ENCODE peak calls at places on chromosomes 5 and 9, in nine cellular contexts. G, B, V, U, C, D, Z, I and X are unnamed samples. For H3K27me3, the result is how much of the 10 kb centered on the place peaks cover.

GRCh38 chr5:68534131-68534940 is 318.8 kb downstream of the PIK3R1 start:
- DNase-seq in G (no peak), B (no peak), V (peak), U (no peak), C (peak), D (no peak), Z (no peak), I (peak), X (peak)

GRCh38 chr5:96408276-96408777 is 24.7 kb downstream of the PCSK1 start:
- DNase-seq in G (no peak), B (no peak), V (no peak), U (no peak), C (no peak), D (no peak), Z (no peak), I (no peak), X (no peak)

GRCh38 chr5:153629027-153629426 is 138.6 kb downstream of the GRIA1 start:
- DNase-seq in G (no peak), B (no peak), V (peak), U (no peak), C (no peak), D (no peak), Z (peak), I (peak), X (peak)

GRCh38 chr5:151196556-151197290 is 27.2 kb downstream of the CCDC69 start:
- DNase-seq in G (no peak), B (no peak), V (no peak), U (no peak), C (no peak), D (no peak), Z (no peak), I (no peak), X (no peak)

GRCh38 chr9:118439446-118439845 is 735.2 kb downstream of the TLR4 start:
- DNase-seq in G (no peak), B (no peak), V (no peak), U (no peak), C (no peak), D (no peak), Z (no peak), I (peak), X (no peak)

GRCh38 chr9:75979362-75979761 is 88.9 kb downstream of the PCSK5 start:
- DNase-seq in G (no peak), B (no peak), V (no peak), U (no peak), C (peak), D (no peak), Z (no peak), I (no peak), X (no peak)

GRCh38 chr5:151128817-151129216 is 28.8 kb downstream of the ANXA6 start:
- DNase-seq in G (no peak), B (no peak), V (no peak), U (no peak), C (no peak), D (no peak), Z (no peak), I (no peak), X (no peak)

GRCh38 chr5:83516361-83516760 is 44.8 kb downstream of the VCAN start:
- DNase-seq in G (no peak), B (no peak), V (no peak), U (no peak), C (no peak), D (no peak), Z (no peak), I (no peak), X (no peak)

GRCh38 chr5:141640698-141641097 is 3.9 kb downstream of the RELL2 start:
- DNase-seq in G (no peak), B (no peak), V (no peak), U (no peak), C (no peak), D (no peak), Z (no peak), I (no peak), X (no peak)

GRCh38 chr5:96716716-96717115 is 54.5 kb downstream of the CAST start:
- DNase-seq in G (no peak), B (no peak), V (no peak), U (no peak), C (no peak), D (no peak), Z (no peak), I (no peak), X (no peak)

GRCh38 chr9:98995059-98995665 is 51.5 kb downstream of the COL15A1 start:
- DNase-seq in G (no peak), B (no peak), V (peak), U (peak), C (no peak), D (no peak), Z (no peak), I (no peak), X (peak)

GRCh38 chr5:95798048-95798447 is 24.5 kb downstream of the GLRX start:
- DNase-seq in G (no peak), B (no peak), V (no peak), U (no peak), C (no peak), D (no peak), Z (no peak), I (no peak), X (no peak)

GRCh38 chr5:5135957-5136676 is 4.0 kb upstream of the ADAMTS16 start:
- DNase-seq in G (no peak), B (no peak), V (no peak), U (no peak), C (no peak), D (no peak), Z (no peak), I (no peak), X (no peak)

GRCh38 chr9:93683331-93684134 is 107.1 kb downstream of the PHF2 start:
- DNase-seq in G (no peak), B (no peak), V (no peak), U (peak), C (no peak), D (no peak), Z (no peak), I (no peak), X (peak)

GRCh38 chr9:97529363-97530076 is 28.1 kb downstream of the TMOD1 start:
- DNase-seq in G (no peak), B (no peak), V (peak), U (peak), C (no peak), D (no peak), Z (no peak), I (no peak), X (no peak)

GRCh38 chr5:10118150-10118549 is 131.5 kb downstream of the ATPSCKMT start:
- DNase-seq in G (no peak), B (no peak), V (no peak), U (no peak), C (no peak), D (no peak), Z (no peak), I (no peak), X (no peak)

GRCh38 chr9:107467416-107467815 is 22.2 kb downstream of the KLF4 start:
- DNase-seq in G (no peak), B (no peak), V (no peak), U (no peak), C (no peak), D (no peak), Z (no peak), I (no peak), X (no peak)

GRCh38 chr9:107460153-107461023 is 29.2 kb downstream of the KLF4 start:
- DNase-seq in G (no peak), B (no peak), V (no peak), U (no peak), C (no peak), D (no peak), Z (no peak), I (no peak), X (no peak)

GRCh38 chr9:107462691-107463090 is 26.9 kb downstream of the KLF4 start:
- DNase-seq in G (no peak), B (no peak), V (no peak), U (no peak), C (no peak), D (no peak), Z (no peak), I (no peak), X (no peak)

GRCh38 chr9:107471562-107471961 is 18.0 kb downstream of the KLF4 start:
- DNase-seq in G (no peak), B (no peak), V (no peak), U (no peak), C (no peak), D (no peak), Z (no peak), I (no peak), X (no peak)

DNA sequence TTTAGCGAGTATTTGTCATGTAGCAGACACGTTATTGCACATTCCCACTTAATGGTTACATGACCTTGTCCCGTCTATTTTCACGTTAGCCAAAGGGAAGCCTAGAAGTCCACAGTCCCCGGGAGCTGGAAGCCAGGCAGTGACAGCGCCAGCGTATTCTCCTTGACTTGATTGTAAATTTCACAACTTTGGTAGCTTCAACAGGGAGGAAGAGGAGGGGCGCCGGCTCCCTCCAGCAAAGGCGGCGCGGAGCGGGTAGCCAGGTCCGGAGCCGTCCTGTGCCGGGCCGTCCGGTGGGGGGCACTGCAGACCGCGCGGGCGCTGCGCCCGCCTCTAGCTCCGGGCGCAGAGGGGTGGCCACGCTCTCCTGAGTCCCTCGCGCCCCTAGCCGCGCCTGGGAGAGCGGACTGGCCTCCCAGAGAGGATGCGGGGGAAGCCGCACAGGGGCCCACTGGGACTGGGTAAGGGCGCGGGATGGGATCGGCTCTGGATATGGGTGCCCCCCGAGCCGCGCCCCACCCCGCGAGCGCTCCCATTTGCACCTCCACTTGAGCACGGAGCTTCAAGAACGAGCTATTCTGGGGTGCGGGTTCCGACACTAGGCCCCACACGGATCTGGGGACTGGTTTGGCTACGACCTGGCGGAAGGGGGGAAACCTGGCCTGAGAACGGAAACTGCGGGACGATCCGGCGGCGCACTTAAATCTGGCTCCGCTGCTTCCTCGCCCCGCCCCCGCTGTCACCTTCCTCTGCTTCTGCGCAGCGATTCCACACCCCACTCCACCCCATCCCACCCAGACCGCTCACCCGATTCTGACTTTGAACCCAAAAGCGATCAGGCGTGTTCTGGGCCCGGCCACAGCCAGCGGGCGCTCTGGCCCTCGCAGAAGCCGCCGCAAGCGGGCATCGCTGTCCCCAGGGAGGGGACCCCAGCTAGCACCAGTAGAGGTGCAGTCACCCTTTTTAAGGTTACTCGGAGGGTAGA is 23.8 kb downstream of the KLF4 start:
- DNase-seq in G (no peak), B (peak), V (peak), U (peak), C (peak), D (no peak), Z (peak), I (peak), X (peak)
- H3K4me3 ChIP-seq in G (no peak), B (peak), V (peak), U (peak), C (peak), D (no peak), Z (peak), I (peak), X (peak)

GRCh38 chr9:126232461-126232860 is 94.2 kb upstream of the MVB12B start:
- DNase-seq in G (no peak), B (no peak), V (no peak), U (no peak), C (no peak), D (no peak), Z (no peak), I (no peak), X (no peak)
- H3K27me3 ChIP-seq in G (under half), B (under half), V (under half), U (under half), C (under half), D (under half), Z (under half), I (under half), X (under half)

GRCh38 chr5:34765662-34766061 is 73.3 kb upstream of the TTC23L start:
- DNase-seq in G (no peak), B (no peak), V (no peak), U (no peak), C (no peak), D (no peak), Z (no peak), I (no peak), X (no peak)
- H3K4me3 ChIP-seq in G (no peak), B (no peak), V (no peak), U (no peak), C (no peak), D (no peak), Z (no peak), I (no peak), X (no peak)

GRCh38 chr5:2714026-2714425 is 37.5 kb downstream of the IRX2 start:
- DNase-seq in G (no peak), B (no peak), V (no peak), U (no peak), C (no peak), D (no peak), Z (no peak), I (no peak), X (no peak)
- H3K27me3 ChIP-seq in G (under half), B (under half), V (half or more), U (under half), C (under half), D (under half), Z (under half), I (under half), X (under half)

DNA sequence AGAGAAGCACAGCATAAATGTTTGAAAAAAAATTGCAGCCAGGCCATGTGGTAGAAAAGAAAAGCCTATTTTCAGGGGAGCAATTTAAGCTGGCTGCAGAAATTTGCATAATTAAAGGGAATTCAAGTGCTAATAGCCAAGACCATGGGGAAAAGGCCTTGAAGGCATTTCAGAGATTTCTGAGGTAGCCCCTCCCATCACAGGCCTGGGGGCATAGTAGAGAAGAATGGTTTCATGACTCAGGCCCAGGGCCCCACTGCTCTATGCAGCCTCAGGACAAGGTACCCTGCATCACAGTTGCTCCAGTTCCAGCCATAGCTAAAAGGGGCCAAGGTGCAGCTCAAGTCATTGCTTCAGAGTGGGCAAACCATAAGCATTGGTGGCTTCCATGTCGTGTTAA is 1416.0 kb downstream of the EFNA5 start:
- DNase-seq in G (no peak), B (no peak), V (no peak), U (no peak), C (no peak), D (no peak), Z (no peak), I (no peak), X (no peak)
- H3K4me3 ChIP-seq in G (no peak), B (no peak), V (no peak), U (no peak), C (no peak), D (no peak), Z (no peak), I (no peak), X (no peak)

GRCh38 chr5:138748630-138749081 is 4.6 kb upstream of the CTNNA1 start:
- DNase-seq in G (no peak), B (peak), V (no peak), U (no peak), C (no peak), D (no peak), Z (no peak), I (no peak), X (no peak)

GRCh38 chr5:138738399-138738798 is 14.8 kb upstream of the CTNNA1 start:
- DNase-seq in G (no peak), B (no peak), V (no peak), U (no peak), C (no peak), D (no peak), Z (no peak), I (no peak), X (no peak)

GRCh38 chr5:138739938-138740337 is 13.3 kb upstream of the CTNNA1 start:
- DNase-seq in G (no peak), B (no peak), V (no peak), U (no peak), C (no peak), D (no peak), Z (no peak), I (no peak), X (no peak)

GRCh38 chr5:138745268-138745667 is 8.0 kb upstream of the CTNNA1 start:
- DNase-seq in G (no peak), B (no peak), V (no peak), U (no peak), C (no peak), D (no peak), Z (peak), I (no peak), X (no peak)

GRCh38 chr5:138743506-138743905 is 9.7 kb upstream of the CTNNA1 start:
- DNase-seq in G (no peak), B (no peak), V (no peak), U (no peak), C (no peak), D (no peak), Z (no peak), I (peak), X (no peak)
- H3K27me3 ChIP-seq in G (under half), B (under half), V (under half), U (under half), C (under half), D (under half), Z (under half), I (under half), X (under half)

DNA sequence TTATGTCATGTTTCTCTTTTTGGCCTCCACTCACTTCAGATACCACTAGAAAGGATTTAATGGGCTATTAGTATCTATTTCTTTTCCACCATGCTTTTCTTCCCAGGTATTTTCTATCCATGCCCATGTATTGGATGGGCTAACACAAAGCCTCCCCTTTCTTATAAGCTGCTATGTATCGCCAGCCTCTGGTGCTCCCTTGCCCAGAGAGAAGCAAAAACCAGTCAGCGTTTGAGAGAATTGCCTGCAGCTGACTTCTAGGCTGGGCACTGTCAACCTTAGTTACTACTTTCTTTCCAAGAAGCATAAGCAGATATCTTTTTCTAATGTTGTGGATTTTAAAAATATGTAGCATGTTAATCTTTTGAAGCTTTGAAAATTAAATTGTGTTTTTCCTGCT is 30.2 kb upstream of the HSPB3 start:
- DNase-seq in G (no peak), B (no peak), V (no peak), U (no peak), C (no peak), D (no peak), Z (no peak), I (no peak), X (no peak)
- H3K4me3 ChIP-seq in G (no peak), B (no peak), V (no peak), U (no peak), C (no peak), D (no peak), Z (no peak), I (no peak), X (no peak)

GRCh38 chr9:132519033-132519432 is 63.4 kb upstream of the BARHL1 start:
- DNase-seq in G (no peak), B (no peak), V (no peak), U (no peak), C (no peak), D (no peak), Z (no peak), I (no peak), X (no peak)
- H3K27me3 ChIP-seq in G (under half), B (under half), V (under half), U (under half), C (under half), D (under half), Z (under half), I (under half), X (under half)